ENCODE peak calls at places on chromosomes 12 and 14, in nine cellular contexts. U is mucosa of descending colon; H is left cardiac atrium; N is stromal cell of bone marrow; T is cerebellar cortex; D is lung microvascular endothelial cell; R is stimulated activated naive B cell treated with anti-CD40 and anti-IgM and Interleukin-4, amounts not matched to agents 10 μg/mL and 1 μg/mL and 100 μg/mL, for 72 hours; Y is stimulated activated CD8-positive, alpha-beta memory T cell treated with anti-CD3 and anti-CD28 coated beads, Interleukin-15, amount 100 ng/mL, for 24 hours; G is glutamatergic neuron. F is an unnamed sample.

GRCh38 chr14:96962337-96962736 is 165.2 kb downstream of the VRK1 start:
- DNase-seq in U (no peak), H (no peak), N (no peak), T (no peak), D (no peak), R (peak), Y (no peak), G (no peak), F (no peak)

GRCh38 chr12:124607681-124608425 is 40.4 kb upstream of the NCOR2 start:
- DNase-seq in U (peak), H (no peak), N (no peak), T (no peak), D (no peak), R (no peak), Y (no peak), G (no peak), F (no peak)

GRCh38 chr14:103448097-103448496 is 62.9 kb downstream of the MARK3 start:
- DNase-seq in U (no peak), H (no peak), N (no peak), T (peak), D (no peak), R (no peak), Y (no peak), G (no peak), F (no peak)

GRCh38 chr14:88695873-88696272 is 96.9 kb downstream of the EML5 start:
- DNase-seq in U (no peak), H (no peak), N (no peak), T (no peak), D (no peak), R (no peak), Y (no peak), G (no peak), F (no peak)

GRCh38 chr12:19131020-19131431 is 1.5 kb downstream of the PLEKHA5 start:
- DNase-seq in U (no peak), H (no peak), N (no peak), T (peak), D (peak), R (no peak), Y (no peak), G (peak), F (no peak)

GRCh38 chr14:24411468-24412454 is 13.0 kb downstream of the NYNRIN start:
- DNase-seq in U (no peak), H (no peak), N (no peak), T (peak), D (peak), R (no peak), Y (no peak), G (peak), F (no peak)

GRCh38 chr14:90678420-90678819 is 137.8 kb downstream of the TTC7B start:
- DNase-seq in U (no peak), H (no peak), N (peak), T (no peak), D (no peak), R (no peak), Y (no peak), G (no peak), F (no peak)

GRCh38 chr12:79689041-79689476 is 1.7 kb downstream of the PAWR start:
- DNase-seq in U (no peak), H (no peak), N (no peak), T (peak), D (peak), R (no peak), Y (no peak), G (no peak), F (no peak)

GRCh38 chr12:94536040-94536965 is 76.6 kb upstream of the CEP83 start:
- DNase-seq in U (no peak), H (no peak), N (no peak), T (no peak), D (no peak), R (no peak), Y (no peak), G (no peak), F (no peak)

GRCh38 chr12:111429760-111430417 is 24.2 kb downstream of the SH2B3 start:
- DNase-seq in U (peak), H (no peak), N (no peak), T (no peak), D (no peak), R (no peak), Y (no peak), G (no peak), F (no peak)

GRCh38 chr12:78645956-78646355 is 218.6 kb upstream of the SYT1 start:
- DNase-seq in U (no peak), H (no peak), N (no peak), T (peak), D (no peak), R (no peak), Y (no peak), G (no peak), F (no peak)

GRCh38 chr14:76644875-76645518 is 116.3 kb upstream of the VASH1 start:
- DNase-seq in U (no peak), H (no peak), N (peak), T (peak), D (peak), R (no peak), Y (no peak), G (peak), F (no peak)

GRCh38 chr12:130831246-130831645 is 7.8 kb downstream of the STX2 start:
- DNase-seq in U (no peak), H (no peak), N (no peak), T (no peak), D (no peak), R (no peak), Y (no peak), G (no peak), F (no peak)

GRCh38 chr12:93173178-93173957 is 204.4 kb upstream of the NUDT4 start:
- DNase-seq in U (no peak), H (no peak), N (no peak), T (no peak), D (no peak), R (no peak), Y (no peak), G (no peak), F (no peak)

GRCh38 chr14:60232185-60232584 is 16.8 kb upstream of the PPM1A start:
- DNase-seq in U (no peak), H (no peak), N (no peak), T (no peak), D (no peak), R (no peak), Y (no peak), G (no peak), F (no peak)

GRCh38 chr14:68089146-68089715 is 269.7 kb downstream of the RAD51B start:
- DNase-seq in U (no peak), H (no peak), N (no peak), T (peak), D (no peak), R (no peak), Y (no peak), G (no peak), F (no peak)

GRCh38 chr12:9741726-9742125 is 8.8 kb upstream of the CLECL1 start:
- DNase-seq in U (peak), H (no peak), N (no peak), T (no peak), D (no peak), R (peak), Y (no peak), G (no peak), F (no peak)